ENCODE peak calls at places on chromosomes 3 and 15, in seven cellular contexts. V is upper lobe of right lung, X is fibroblast of the aortic adventitia, E is AG10803, P is IMR-90, Q is AG04450, N is DND-41. G is an unnamed sample.

GRCh38 chr3:50334339-50335075 is 6.1 kb downstream of the RASSF1 start:
- DNase-seq in N (no peak), E (no peak), Q (no peak), X (peak), V (no peak), P (no peak), G (no peak)

GRCh38 chr3:32109256-32109655 is 2.8 kb downstream of the GPD1L start:
- DNase-seq in Q (no peak), X (peak), P (peak), V (peak), N (no peak), E (peak), G (no peak)

GRCh38 chr3:182509312-182509711 is 284.0 kb upstream of the ATP11B start:
- DNase-seq in N (no peak), Q (no peak), X (no peak), P (no peak), E (no peak), V (no peak), G (no peak)

GRCh38 chr3:46218310-46218709 is 10.2 kb upstream of the CCR1 start:
- DNase-seq in X (no peak), P (no peak), N (no peak), Q (no peak), V (no peak), E (no peak), G (no peak)

GRCh38 chr3:186722457-186722856 is 5.3 kb downstream of the KNG1 start:
- DNase-seq in Q (no peak), V (no peak), E (peak), P (no peak), N (no peak), X (peak), G (no peak)

GRCh38 chr3:39779511-39780230 is 29.7 kb upstream of the MYRIP start:
- DNase-seq in V (peak), P (no peak), E (no peak), N (no peak), X (no peak), Q (no peak), G (no peak)

GRCh38 chr15:65916664-65917406 is 47.5 kb downstream of the RAB11A start:
- DNase-seq in Q (peak), V (peak), N (no peak), X (peak), P (peak), E (peak), G (no peak)

GRCh38 chr15:76057332-76058000 is 2.3 kb upstream of the TMEM266 start:
- DNase-seq in V (no peak), Q (no peak), X (peak), P (peak), N (peak), E (peak), G (no peak)

GRCh38 chr3:146539315-146539714 is 5.1 kb downstream of the PLSCR1 start:
- DNase-seq in E (no peak), N (no peak), Q (no peak), X (no peak), P (no peak), V (no peak), G (no peak)

GRCh38 chr3:131421957-131422498 is 40.5 kb downstream of the NUDT16 start:
- DNase-seq in E (no peak), V (no peak), P (no peak), N (no peak), Q (no peak), X (peak), G (no peak)

GRCh38 chr3:33372218-33373081 is 67.8 kb downstream of the UBP1 start:
- DNase-seq in Q (no peak), X (peak), E (peak), P (peak), V (no peak), N (peak), G (no peak)

GRCh38 chr3:12729313-12729676 is 29.8 kb downstream of the TMEM40 start:
- DNase-seq in Q (no peak), E (no peak), V (no peak), N (no peak), P (peak), X (peak), G (no peak)

GRCh38 chr15:66045542-66045941 is 176.3 kb downstream of the RAB11A start:
- DNase-seq in X (no peak), E (no peak), P (no peak), N (no peak), Q (no peak), V (no peak), G (no peak)

GRCh38 chr3:174198199-174198598 is 660.9 kb upstream of the NAALADL2 start:
- DNase-seq in P (peak), X (peak), N (no peak), V (no peak), E (no peak), Q (peak), G (no peak)

GRCh38 chr15:43958894-43959330 is 132.1 kb downstream of the WDR76 start:
- DNase-seq in P (peak), E (peak), Q (peak), N (no peak), V (no peak), X (peak), G (peak)

GRCh38 chr15:92624401-92624991 is 31.1 kb downstream of the FAM174B start:
- DNase-seq in Q (no peak), N (no peak), X (no peak), V (no peak), P (no peak), E (peak), G (peak)

GRCh38 chr15:81133782-81134461 is at the start of gene CFAP161:
- DNase-seq in E (peak), Q (peak), N (no peak), V (peak), X (peak), P (peak), G (no peak)

GRCh38 chr15:64092864-64093626 is 593 bp downstream of the CIAO2A start:
- DNase-seq in E (peak), X (peak), P (peak), V (no peak), Q (no peak), N (peak), G (no peak)

GRCh38 chr15:77421370-77421700 is 647 bp downstream of the HMG20A start:
- DNase-seq in N (peak), V (no peak), Q (no peak), P (peak), E (no peak), X (no peak), G (no peak)

GRCh38 chr15:37765809-37766208 is 168.6 kb upstream of the TMCO5A start:
- DNase-seq in X (peak), N (peak), E (peak), P (peak), V (no peak), Q (no peak), G (no peak)

GRCh38 chr3:31980530-31981205 is 394 bp downstream of the OSBPL10 start:
- DNase-seq in E (no peak), P (peak), Q (no peak), V (peak), N (peak), X (peak), G (no peak)

GRCh38 chr3:132418916-132419315 is 1.6 kb downstream of the DNAJC13 start:
- DNase-seq in E (peak), X (peak), P (no peak), N (no peak), V (no peak), Q (no peak), G (no peak)

DNA sequence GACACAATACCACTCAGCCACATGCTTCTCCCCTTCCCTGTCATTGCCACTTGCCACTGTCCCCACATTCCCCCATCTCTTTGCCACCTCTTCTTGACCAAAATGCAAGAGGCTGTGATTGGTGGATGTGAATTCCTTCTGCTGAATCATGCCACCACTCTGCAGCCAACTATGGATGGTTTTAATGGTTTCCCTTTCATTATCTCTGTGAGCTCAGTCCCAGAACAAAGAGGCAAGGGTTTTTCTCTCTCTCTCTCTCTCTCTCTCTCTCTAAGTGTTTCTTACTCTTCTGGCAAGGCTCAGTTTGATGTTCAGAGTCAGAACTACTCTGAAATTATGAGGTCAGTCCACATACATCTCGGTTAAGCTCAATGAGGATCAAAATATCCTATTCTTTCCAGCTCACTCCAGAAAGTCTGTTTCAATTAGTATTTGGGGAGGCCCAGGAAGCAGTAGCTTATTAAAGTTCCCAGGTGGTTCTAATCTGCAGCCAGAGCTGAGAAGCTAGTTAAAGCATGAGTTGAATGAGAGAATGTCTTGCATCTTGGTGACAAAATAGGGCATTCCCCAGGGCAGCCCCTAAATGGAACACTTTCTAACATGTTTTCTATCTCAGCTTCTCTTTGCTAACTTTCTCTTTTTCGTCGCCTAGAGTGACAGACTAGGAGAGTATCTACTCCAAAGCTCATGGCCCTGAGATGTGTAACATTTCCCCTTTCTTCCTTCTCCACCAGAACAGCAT is 8.5 kb upstream of the ILDR1 start:
- DNase-seq in V (no peak), N (peak), X (peak), Q (no peak), P (peak), E (peak), G (peak)
- H3K4me3 ChIP-seq in V (no peak), N (no peak), X (no peak), Q (no peak), P (peak), E (no peak), G (no peak)

GRCh38 chr3:58578873-58579272 is 1.7 kb upstream of the FAM107A start:
- DNase-seq in V (no peak), X (no peak), P (no peak), E (no peak), N (no peak), Q (no peak), G (no peak)

GRCh38 chr3:58574682-58575081 is 2.5 kb downstream of the FAM107A start:
- DNase-seq in V (no peak), P (no peak), Q (no peak), X (no peak), E (no peak), N (no peak), G (no peak)

GRCh38 chr3:58576716-58577115 is 475 bp downstream of the FAM107A start:
- DNase-seq in Q (no peak), N (no peak), V (no peak), P (no peak), E (no peak), X (no peak), G (no peak)

GRCh38 chr3:58575986-58576652 is 1.1 kb downstream of the FAM107A start:
- DNase-seq in X (no peak), V (no peak), Q (no peak), N (no peak), E (no peak), P (no peak), G (no peak)

GRCh38 chr3:58577269-58577821 is at the start of gene FAM107A:
- DNase-seq in P (peak), X (peak), E (peak), N (no peak), V (no peak), Q (no peak), G (peak)
- TF ChIP-seq CTCF in P (peak), X (peak), E (peak), N (no peak), V (peak), Q (peak), G (peak)

GRCh38 chr15:88624971-88625290 is 3.8 kb downstream of the AEN start:
- DNase-seq in Q (no peak), E (peak), P (no peak), X (peak), N (no peak), V (no peak), G (no peak)
- H3K4me3 ChIP-seq in Q (peak), E (peak), P (no peak), X (peak), N (no peak), V (peak), G (no peak)

DNA sequence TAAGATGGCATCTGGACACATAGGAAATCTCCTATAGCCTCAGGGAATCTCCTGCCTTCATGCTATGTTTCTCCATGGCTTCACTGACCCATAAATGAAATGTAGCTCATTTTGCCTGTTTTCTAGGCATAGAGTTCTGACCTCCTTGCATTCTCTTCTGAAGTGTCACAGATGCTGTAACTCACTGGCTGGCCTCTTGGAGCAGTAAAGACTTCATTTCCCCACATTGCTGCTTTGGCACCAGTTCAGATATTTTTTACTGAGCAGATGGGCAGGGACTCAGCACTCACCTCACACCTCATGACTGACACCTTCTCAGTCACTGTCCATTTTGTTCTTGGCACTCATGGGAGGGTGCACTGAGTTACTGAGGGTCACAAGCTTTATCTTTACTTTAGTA is 286.7 kb upstream of the TGFBR2 start:
- DNase-seq in N (peak), E (peak), X (peak), P (peak), Q (no peak), V (no peak), G (no peak)
- TF ChIP-seq CTCF in N (peak), E (peak), X (peak), P (peak), Q (peak), V (peak), G (peak)

GRCh38 chr15:89399390-89400120 is 64.9 kb upstream of the POLG start:
- DNase-seq in Q (no peak), N (no peak), V (no peak), E (no peak), X (no peak), P (no peak), G (no peak)
- H3K4me3 ChIP-seq in Q (peak), N (no peak), V (peak), E (peak), X (peak), P (no peak), G (peak)

GRCh38 chr3:65902304-65902793 is 136.4 kb downstream of the MAGI1 start:
- DNase-seq in E (no peak), X (no peak), P (no peak), Q (no peak), V (no peak), N (no peak), G (no peak)
- TF ChIP-seq CTCF in E (no peak), X (no peak), P (no peak), Q (no peak), V (no peak), N (no peak), G (no peak)

DNA sequence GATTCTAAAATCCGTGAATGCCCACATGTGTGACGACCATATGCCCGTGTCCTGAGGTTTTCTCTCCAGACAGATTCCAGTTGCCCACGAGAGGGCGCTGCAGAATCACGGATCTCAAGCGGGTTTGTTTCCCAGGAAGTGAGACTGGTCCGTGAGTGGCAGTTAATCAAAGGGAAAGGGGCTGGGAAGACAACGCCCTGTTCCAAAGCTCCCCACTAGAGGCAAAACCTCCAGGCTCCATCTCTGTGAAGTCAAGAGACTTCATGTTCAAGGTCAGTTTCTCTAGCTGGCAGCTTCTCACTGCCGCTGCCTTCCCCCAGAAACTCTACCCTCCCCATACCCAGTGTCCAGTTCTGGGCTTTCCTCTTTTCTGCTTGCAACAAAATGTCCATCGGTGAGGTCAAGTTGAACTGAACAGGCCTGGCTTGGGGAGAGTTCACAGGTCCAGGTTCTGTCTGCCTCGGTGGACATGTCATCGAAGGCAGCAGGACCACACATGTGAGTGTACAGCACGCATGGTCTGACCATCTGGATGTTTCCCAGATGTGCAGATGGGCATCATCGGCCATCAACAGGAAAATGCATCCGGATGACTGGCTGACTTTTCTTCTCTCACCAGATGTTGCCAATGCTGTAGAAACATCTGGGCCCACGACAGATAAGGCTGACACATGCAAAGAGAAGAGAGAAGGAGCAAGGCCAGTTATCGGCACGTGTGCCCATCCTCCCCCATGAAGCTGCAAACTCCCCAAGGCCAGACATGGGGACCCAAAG is 44.9 kb downstream of the NOX5 start:
- DNase-seq in Q (peak), X (peak), V (peak), N (peak), P (peak), E (peak), G (peak)
- H3K4me3 ChIP-seq in Q (no peak), X (no peak), V (no peak), N (no peak), P (no peak), E (peak), G (no peak)